ENCODE peak calls at places on chromosomes 13 and 19, in four cellular contexts. Q is AG10803, Z is AG04450, X is pancreas. M is an unnamed sample.

GRCh38 chr19:36245210-36246005 is 30.5 kb downstream of the ZNF146 start:
- DNase-seq in Q (no peak), Z (no peak), X (no peak), M (no peak)

GRCh38 chr13:51849145-51850101 is 4.4 kb upstream of the TMEM272 start:
- DNase-seq in Q (no peak), Z (no peak), X (no peak), M (no peak)

GRCh38 chr13:76965759-76966421 is 17.6 kb downstream of the ACOD1 start:
- DNase-seq in Q (peak), Z (peak), X (no peak), M (no peak)

GRCh38 chr13:48594080-48594815 is 59.5 kb upstream of the CYSLTR2 start:
- DNase-seq in Q (no peak), Z (no peak), X (no peak), M (no peak)

GRCh38 chr13:74246398-74246975 is 112.3 kb upstream of the KLF12 start:
- DNase-seq in Q (no peak), Z (no peak), X (no peak), M (no peak)

GRCh38 chr19:30841934-30842333 is 469.8 kb downstream of the ZNF536 start:
- DNase-seq in Q (no peak), Z (no peak), X (no peak), M (no peak)

GRCh38 chr19:33800012-33800680 is 3.5 kb downstream of the KCTD15 start:
- DNase-seq in Q (no peak), Z (no peak), X (no peak), M (no peak)

GRCh38 chr13:30147380-30147779 is 160.0 kb downstream of the KATNAL1 start:
- DNase-seq in Q (no peak), Z (no peak), X (no peak), M (peak)

DNA sequence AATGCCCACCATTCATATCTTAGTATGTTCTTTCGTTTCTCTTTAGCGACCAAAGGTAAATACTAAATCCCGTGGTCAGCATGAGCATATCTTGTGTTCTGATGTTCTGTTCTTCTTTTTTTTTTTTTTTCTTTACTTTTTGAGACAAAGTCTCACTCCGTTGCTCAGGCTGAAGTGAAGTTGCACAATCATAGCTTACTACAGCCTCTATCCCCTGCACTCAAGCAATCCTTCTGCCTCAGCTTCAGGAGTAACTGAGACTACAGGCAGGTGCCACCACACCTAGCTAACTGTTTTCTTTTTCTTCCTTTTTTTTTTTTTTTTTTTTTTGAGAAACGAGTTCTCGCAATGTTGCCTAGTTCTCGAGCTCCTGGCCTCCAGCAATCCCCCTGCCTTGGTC is 60.9 kb upstream of the ATP12A start:
- DNase-seq in Q (no peak), Z (no peak), X (no peak), M (no peak)
- TF ChIP-seq CTCF in Q (no peak), Z (no peak), X (no peak), M (no peak)

DNA sequence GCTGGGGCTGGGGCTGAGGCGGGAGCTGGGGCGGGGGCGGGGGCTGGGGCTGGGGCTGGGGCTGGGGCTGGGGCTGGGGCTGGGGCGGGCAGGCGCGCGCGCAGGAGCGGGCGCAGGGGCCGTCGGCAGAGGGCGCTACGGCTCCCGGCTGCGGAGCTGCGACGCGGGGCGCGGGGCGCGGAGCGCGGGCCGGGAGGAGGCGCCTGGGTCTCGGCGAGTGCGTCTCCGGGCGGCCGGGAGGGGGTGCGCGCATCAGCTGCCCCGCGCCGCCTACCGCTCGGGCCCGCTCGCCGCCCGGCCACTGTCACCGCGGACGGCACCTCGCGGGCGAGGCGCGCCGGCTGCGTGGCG is 416 bp upstream of the MTUS2 start:
- DNase-seq in Q (peak), Z (no peak), X (peak), M (no peak)
- TF ChIP-seq CTCF in Q (no peak), Z (no peak), X (no peak), M (peak)

DNA sequence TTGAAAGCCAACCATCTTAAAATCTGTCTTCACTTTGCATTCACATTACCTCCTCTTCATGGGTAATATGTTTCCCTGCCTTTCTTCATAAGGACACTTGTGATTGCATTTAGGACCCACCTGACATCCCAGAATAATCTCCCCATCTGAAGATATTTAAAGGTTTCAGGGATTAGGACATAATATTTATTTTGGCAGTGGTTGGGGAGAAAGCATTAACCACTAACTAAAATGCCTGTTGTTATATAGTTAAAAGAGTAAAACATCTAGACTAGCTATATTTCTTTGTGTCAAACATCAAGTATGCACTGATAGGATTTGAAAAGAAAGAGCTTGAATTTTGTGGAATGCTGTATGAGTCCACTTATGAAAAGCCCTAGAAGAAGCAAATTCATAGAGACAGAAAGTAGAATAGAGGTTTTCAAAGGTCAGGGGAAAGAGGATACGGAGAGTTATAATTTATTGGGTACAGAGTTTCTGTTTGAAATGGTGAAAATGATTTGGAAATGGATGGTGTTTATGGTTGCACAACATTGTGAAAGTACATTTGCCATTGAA is 457.7 kb upstream of the SPRY2 start:
- DNase-seq in Q (no peak), Z (no peak), X (no peak), M (no peak)
- TF ChIP-seq CTCF in Q (no peak), Z (no peak), X (no peak), M (no peak)

DNA sequence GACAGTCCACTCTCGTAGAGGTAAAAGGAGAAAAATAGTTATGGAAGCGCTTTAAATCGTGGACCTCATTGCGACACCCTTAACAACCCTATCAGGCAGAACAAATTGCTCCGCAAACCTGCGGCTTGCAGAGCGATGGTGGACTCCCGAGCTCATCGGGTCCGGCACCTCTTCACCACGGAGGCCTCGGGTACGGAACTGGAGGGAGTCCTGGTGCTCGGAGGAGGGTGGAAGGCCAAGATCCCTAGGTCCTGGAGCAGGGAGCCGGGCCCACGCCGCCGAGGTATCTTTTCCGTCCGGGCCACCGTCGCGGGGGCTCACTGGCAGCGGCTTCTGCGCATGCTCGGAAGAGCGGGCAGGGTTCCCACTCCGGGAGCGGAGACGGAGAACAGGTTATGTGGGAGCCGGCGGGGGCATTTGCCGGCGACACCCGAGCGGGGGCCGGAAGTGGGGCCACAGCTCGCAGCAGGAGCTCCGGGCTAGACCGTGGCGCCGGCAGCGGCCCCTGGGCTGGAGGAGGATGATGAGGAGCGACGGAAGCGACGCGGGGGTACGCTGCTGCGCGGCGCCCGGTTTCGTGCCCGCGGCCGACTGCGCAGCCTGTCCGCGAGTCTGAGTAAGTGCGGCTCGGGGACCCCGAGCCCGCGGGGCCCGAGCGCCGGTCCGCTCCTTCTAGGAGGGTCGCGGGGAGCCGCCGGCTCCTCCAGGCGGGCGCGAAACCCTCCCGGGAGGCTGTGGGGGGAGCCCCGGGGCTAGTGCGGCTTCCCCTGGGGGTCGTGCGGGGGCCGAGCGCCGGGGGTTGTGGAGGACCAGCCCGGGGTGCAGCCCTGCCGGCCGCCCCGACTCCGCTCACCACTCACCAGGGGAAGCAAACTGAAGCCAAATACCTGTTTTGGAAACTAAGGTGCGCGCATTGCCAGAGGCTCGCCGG is at the start of gene ABHD13:
- DNase-seq in Q (peak), Z (peak), X (peak), M (peak)
- TF ChIP-seq CTCF in Q (no peak), Z (no peak), X (no peak), M (peak)

GRCh38 chr13:97028441-97029299 is 34.4 kb upstream of the OXGR1 start:
- DNase-seq in Q (peak), Z (no peak), X (peak), M (no peak)

GRCh38 chr13:97026759-97027555 is 32.7 kb upstream of the OXGR1 start:
- DNase-seq in Q (no peak), Z (no peak), X (no peak), M (no peak)

DNA sequence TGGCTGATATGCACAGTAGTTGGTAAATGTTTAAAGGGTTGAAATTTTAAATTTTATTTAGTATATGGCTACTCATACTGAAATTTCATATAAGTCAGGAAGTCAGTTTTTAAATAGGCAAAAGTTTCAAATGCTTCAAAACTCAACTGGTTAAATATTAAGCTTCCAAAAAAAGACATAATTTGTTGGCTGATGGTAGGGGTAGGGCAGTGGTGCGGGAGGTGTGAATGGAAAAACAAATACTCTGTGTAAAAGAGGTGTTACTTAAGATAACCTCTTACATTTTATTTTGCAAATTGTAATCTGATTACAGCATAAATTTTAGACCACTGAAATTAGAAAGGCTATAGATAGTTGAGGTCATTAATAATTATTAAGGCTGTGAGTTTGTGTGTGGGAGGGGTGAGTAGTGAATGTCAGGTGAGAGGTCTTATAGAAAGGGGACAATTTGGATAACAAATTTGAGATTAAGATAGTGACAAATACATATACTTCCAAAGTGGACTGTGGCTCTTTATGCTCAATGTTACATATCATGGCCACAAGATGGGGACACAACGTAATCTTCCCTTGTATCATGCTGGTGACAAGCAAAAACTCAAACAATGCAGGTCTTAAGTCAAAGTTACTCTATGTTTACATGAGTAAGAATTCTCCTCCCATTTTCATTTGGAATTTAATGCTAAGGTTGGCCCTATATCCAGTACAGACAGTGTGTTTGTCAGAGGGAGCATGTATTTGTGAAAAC is 36.6 kb upstream of the OXGR1 start:
- DNase-seq in Q (peak), Z (peak), X (no peak), M (no peak)
- TF ChIP-seq CTCF in Q (peak), Z (peak), X (no peak), M (peak)

DNA sequence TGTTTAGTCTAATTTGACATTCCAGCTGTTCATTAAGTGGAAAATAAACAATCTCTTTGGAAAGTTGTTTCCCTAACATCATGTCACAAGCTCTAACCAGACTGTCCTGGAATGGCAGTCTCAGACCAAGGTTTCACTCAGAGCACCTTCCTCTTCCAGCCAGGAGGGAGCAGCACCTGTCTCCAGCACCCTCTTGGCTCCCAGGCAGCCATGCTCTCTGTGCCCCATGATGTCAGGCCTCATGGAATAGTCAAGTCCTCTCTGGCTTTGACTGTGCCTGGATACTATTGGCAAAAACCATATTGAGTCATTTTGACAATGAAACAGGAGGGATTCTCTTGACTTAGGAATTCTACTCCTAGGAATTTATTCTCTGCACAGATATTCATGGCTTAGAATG is 171.4 kb downstream of the OXGR1 start:
- DNase-seq in Q (no peak), Z (no peak), X (no peak), M (no peak)
- TF ChIP-seq CTCF in Q (peak), Z (no peak), X (no peak), M (peak)

DNA sequence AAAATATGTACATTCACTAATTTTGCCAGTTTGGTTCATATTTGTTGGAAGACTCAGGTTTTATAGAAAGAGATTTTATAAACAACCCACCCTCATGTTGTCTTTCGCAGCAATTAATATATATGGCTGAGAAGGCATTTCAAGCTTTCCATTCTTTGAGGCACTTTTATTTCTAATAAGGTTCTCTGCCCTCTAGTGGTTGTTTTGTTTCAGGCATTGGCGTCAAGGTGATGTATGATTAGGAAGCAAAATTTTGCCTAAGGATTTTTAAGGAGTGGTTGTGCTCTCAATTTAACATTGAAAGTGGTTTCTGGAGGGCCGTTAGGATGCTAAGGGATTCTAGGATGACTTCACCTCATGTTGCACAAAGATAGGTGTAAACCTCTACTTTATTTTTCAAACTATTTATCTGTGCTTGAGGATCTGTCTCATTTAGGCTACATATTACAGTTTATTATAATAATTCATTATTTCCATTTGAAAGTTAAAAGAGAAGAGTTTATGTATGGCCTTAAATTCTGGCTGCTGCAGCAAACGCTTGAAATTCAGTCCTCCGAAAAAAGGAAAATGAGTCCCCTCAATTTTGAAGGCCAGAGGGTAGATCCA is 35.9 kb downstream of the OXGR1 start:
- DNase-seq in Q (peak), Z (no peak), X (no peak), M (no peak)
- TF ChIP-seq CTCF in Q (peak), Z (peak), X (peak), M (peak)

GRCh38 chr19:10568826-10569651 is at the start of gene CDKN2D:
- DNase-seq in Q (peak), Z (peak), X (peak), M (peak)
- TF ChIP-seq CTCF in Q (no peak), Z (no peak), X (peak), M (peak)

DNA sequence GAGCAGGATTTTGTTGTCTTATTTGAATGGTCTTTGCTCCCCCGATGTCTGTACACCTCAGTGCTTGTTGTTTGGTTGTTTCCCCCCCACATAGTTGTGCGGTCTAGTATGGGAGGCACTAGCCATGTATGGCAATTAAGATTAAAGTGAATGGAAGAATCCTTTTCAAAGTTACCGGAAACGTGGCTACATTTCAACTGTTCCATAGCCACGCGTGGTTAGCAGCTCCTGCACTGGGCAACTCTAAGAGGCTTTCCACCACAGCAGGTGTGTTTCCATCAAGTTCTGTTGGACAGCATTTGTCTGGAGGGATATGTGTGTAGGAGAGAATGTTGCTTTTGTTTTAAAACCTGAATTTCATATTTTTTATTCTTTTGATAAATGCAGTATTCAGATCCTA is 247.3 kb downstream of the GGACT start:
- DNase-seq in Q (no peak), Z (no peak), X (no peak), M (no peak)
- TF ChIP-seq CTCF in Q (no peak), Z (no peak), X (no peak), M (no peak)

M was measured in chondrocyte.